ENCODE peak calls at places on chromosomes 16 and 17, in nine cellular contexts. K, V, H, R, I, T, A, P and D are unnamed samples.

GRCh38 chr16:19126300-19126699 is 12.5 kb downstream of the ITPRIPL2 start:
- DNase-seq in K (no peak), V (no peak), H (no peak), R (no peak), I (no peak), T (no peak), A (no peak), P (no peak), D (no peak)

GRCh38 chr17:81821603-81822311 is 11.3 kb downstream of the MCRIP1 start:
- DNase-seq in K (no peak), V (peak), H (no peak), R (peak), I (peak), T (peak), A (peak), P (no peak), D (peak)

GRCh38 chr16:48498761-48499600 is 111.0 kb downstream of the N4BP1 start:
- DNase-seq in K (no peak), V (peak), H (no peak), R (peak), I (no peak), T (peak), A (peak), P (no peak), D (no peak)

GRCh38 chr17:80279895-80280294 is 19.2 kb downstream of the RNF213 start:
- DNase-seq in K (no peak), V (no peak), H (no peak), R (peak), I (no peak), T (peak), A (no peak), P (no peak), D (no peak)

GRCh38 chr17:66737524-66737923 is 97.4 kb upstream of the CACNG5 start:
- DNase-seq in K (no peak), V (no peak), H (no peak), R (peak), I (no peak), T (peak), A (peak), P (no peak), D (peak)

GRCh38 chr16:75742424-75743047 is 16.2 kb upstream of the CPHXL start:
- DNase-seq in K (no peak), V (no peak), H (no peak), R (no peak), I (no peak), T (no peak), A (no peak), P (no peak), D (no peak)

GRCh38 chr17:40901981-40902862 is 17.2 kb upstream of the KRT20 start:
- DNase-seq in K (no peak), V (peak), H (no peak), R (no peak), I (peak), T (no peak), A (no peak), P (no peak), D (no peak)

GRCh38 chr16:66175058-66175457 is 191.4 kb upstream of the CDH5 start:
- DNase-seq in K (no peak), V (no peak), H (no peak), R (no peak), I (no peak), T (no peak), A (no peak), P (no peak), D (no peak)

GRCh38 chr17:18921485-18921884 is 30.5 kb upstream of the SLC5A10 start:
- DNase-seq in K (no peak), V (no peak), H (no peak), R (no peak), I (no peak), T (no peak), A (no peak), P (no peak), D (no peak)

GRCh38 chr17:14604920-14605599 is 304.2 kb downstream of the HS3ST3B1 start:
- DNase-seq in K (no peak), V (no peak), H (no peak), R (no peak), I (no peak), T (no peak), A (no peak), P (no peak), D (no peak)

GRCh38 chr16:27470567-27471431 is 68.8 kb downstream of the IL21R start:
- DNase-seq in K (no peak), V (no peak), H (no peak), R (peak), I (peak), T (peak), A (peak), P (no peak), D (no peak)

GRCh38 chr17:8871081-8871581 is 3.7 kb upstream of the PIK3R6 start:
- DNase-seq in K (no peak), V (no peak), H (no peak), R (no peak), I (no peak), T (no peak), A (no peak), P (no peak), D (no peak)

GRCh38 chr17:83036666-83037065 is 42.7 kb upstream of the METRNL start:
- DNase-seq in K (no peak), V (no peak), H (no peak), R (no peak), I (no peak), T (no peak), A (no peak), P (no peak), D (no peak)

GRCh38 chr17:80891096-80892018 is 100.3 kb upstream of the CHMP6 start:
- DNase-seq in K (peak), V (no peak), H (peak), R (peak), I (peak), T (peak), A (no peak), P (no peak), D (no peak)

GRCh38 chr17:66930933-66931332 is 33.6 kb upstream of the CACNG4 start:
- DNase-seq in K (no peak), V (peak), H (no peak), R (no peak), I (no peak), T (no peak), A (no peak), P (no peak), D (no peak)

GRCh38 chr17:348692-349425 is 3.7 kb downstream of the RPH3AL start:
- DNase-seq in K (no peak), V (peak), H (no peak), R (peak), I (peak), T (peak), A (no peak), P (no peak), D (no peak)

GRCh38 chr16:89373355-89374110 is 116.8 kb downstream of the ANKRD11 start:
- DNase-seq in K (no peak), V (no peak), H (no peak), R (peak), I (peak), T (peak), A (no peak), P (no peak), D (no peak)

GRCh38 chr17:38728290-38728831 is 1.8 kb upstream of the CISD3 start:
- DNase-seq in K (peak), V (no peak), H (no peak), R (no peak), I (no peak), T (no peak), A (no peak), P (no peak), D (no peak)

GRCh38 chr17:27348196-27348595 is 54.3 kb downstream of the WSB1 start:
- DNase-seq in K (no peak), V (no peak), H (no peak), R (peak), I (no peak), T (peak), A (no peak), P (no peak), D (no peak)

GRCh38 chr17:246851-247421 is 65.5 kb upstream of the DOC2B start:
- DNase-seq in K (no peak), V (no peak), H (no peak), R (no peak), I (no peak), T (no peak), A (no peak), P (no peak), D (no peak)

GRCh38 chr17:52532373-52532772 is 373.9 kb upstream of the CA10 start:
- DNase-seq in K (no peak), V (no peak), H (no peak), R (no peak), I (no peak), T (no peak), A (no peak), P (no peak), D (no peak)

GRCh38 chr16:35148748-35149147 is 1689.3 kb downstream of the TP53TG3F start:
- DNase-seq in K (no peak), V (no peak), H (no peak), R (no peak), I (no peak), T (no peak), A (no peak), P (no peak), D (no peak)

GRCh38 chr17:67245694-67246397 is 850 bp upstream of the HELZ start:
- DNase-seq in K (peak), V (peak), H (no peak), R (peak), I (peak), T (peak), A (peak), P (peak), D (peak)